ENCODE peak calls at places on chromosomes 6 and 20, in six cellular contexts. Y is brain microvascular endothelial cell; I is cortex of kidney; H is Right ventricle myocardium inferior; T is AG04450; A is activated CD4-positive, alpha-beta T cell treated with anti-CD3 and anti-CD28 coated beads, Interleukin-2, amount 50 U/mL, for 4 hours. K is an unnamed sample.

GRCh38 chr6:19613678-19614077 is 223.5 kb upstream of the ID4 start:
- DNase-seq in I (no peak), T (no peak), H (no peak), A (no peak), Y (no peak), K (no peak)

GRCh38 chr6:6678811-6679210 is 90.3 kb downstream of the LY86 start:
- DNase-seq in I (no peak), H (no peak), Y (no peak), T (no peak), A (no peak), K (no peak)

GRCh38 chr20:45833883-45834796 is 541 bp downstream of the SNX21 start:
- DNase-seq in H (peak), A (peak), I (no peak), T (no peak), Y (no peak), K (no peak)

GRCh38 chr6:72217626-72218025 is 331.3 kb downstream of the RIMS1 start:
- DNase-seq in A (no peak), H (no peak), I (no peak), T (no peak), Y (no peak), K (no peak)

GRCh38 chr6:111950661-111951426 is 77.6 kb upstream of the FYN start:
- DNase-seq in H (peak), I (no peak), A (no peak), Y (no peak), T (no peak), K (no peak)

GRCh38 chr6:40714576-40715500 is 127.7 kb upstream of the LRFN2 start:
- DNase-seq in Y (no peak), A (no peak), H (no peak), T (no peak), I (no peak), K (no peak)

GRCh38 chr20:53434662-53435061 is 159.0 kb downstream of the ZNF217 start:
- DNase-seq in I (no peak), A (no peak), Y (no peak), H (no peak), T (no peak), K (peak)

GRCh38 chr6:116370717-116371383 is at the start of gene DSE:
- DNase-seq in H (peak), T (peak), Y (peak), I (peak), A (peak), K (no peak)

GRCh38 chr6:37972994-37973757 is 153.6 kb downstream of the ZFAND3 start:
- DNase-seq in Y (no peak), H (no peak), T (no peak), A (no peak), I (no peak), K (no peak)

GRCh38 chr6:166097914-166098522 is 69.6 kb downstream of the TBXT start:
- DNase-seq in T (peak), H (peak), Y (peak), I (no peak), A (peak), K (no peak)

K was measured in HFF-Myc.